ENCODE peak calls at places on chromosomes 13 and 19, in seven cellular contexts. I is heart right ventricle; P is hypothalamus; S is T-cell; M is GM20000; Q is CD8-positive, alpha-beta memory T cell; C is T-helper 9 cell. X is an unnamed sample.

GRCh38 chr13:67228909-67229308 is 1.2 kb downstream of the PCDH9 start:
- DNase-seq in Q (no peak), S (no peak), M (no peak), P (no peak), C (no peak), I (no peak), X (no peak)

GRCh38 chr19:10648360-10648759 is 5.8 kb upstream of the ILF3 start:
- DNase-seq in C (no peak), P (no peak), Q (no peak), I (no peak), S (no peak), M (no peak), X (no peak)

GRCh38 chr13:81872581-81872980 is 1531.7 kb upstream of the SPRY2 start:
- DNase-seq in Q (no peak), I (no peak), P (no peak), C (no peak), M (no peak), S (no peak), X (no peak)

GRCh38 chr19:17841810-17842662 is 5.7 kb downstream of the JAK3 start:
- DNase-seq in M (peak), P (peak), Q (peak), S (peak), I (peak), C (peak), X (peak)

GRCh38 chr19:55173717-55174409 is 6.2 kb downstream of the SYT5 start:
- DNase-seq in P (no peak), I (peak), Q (no peak), M (peak), S (no peak), C (no peak), X (peak)

GRCh38 chr19:35362261-35363000 is 4.2 kb downstream of the FFAR3 start:
- DNase-seq in C (no peak), M (no peak), P (no peak), Q (no peak), I (no peak), S (no peak), X (no peak)

GRCh38 chr19:38559428-38560401 is 58.0 kb downstream of the MAP4K1 start:
- DNase-seq in I (no peak), P (no peak), S (peak), C (no peak), M (peak), Q (no peak), X (no peak)

GRCh38 chr13:47408546-47409319 is 511.9 kb upstream of the HTR2A start:
- DNase-seq in Q (no peak), I (no peak), P (no peak), M (no peak), C (no peak), S (no peak), X (no peak)

GRCh38 chr19:52646571-52647222 is 8.5 kb upstream of the ZNF83 start:
- DNase-seq in Q (no peak), P (no peak), I (no peak), S (no peak), M (no peak), C (no peak), X (no peak)

GRCh38 chr13:96821971-96822370 is 172.3 kb downstream of the OXGR1 start:
- DNase-seq in C (no peak), Q (no peak), P (no peak), S (no peak), M (no peak), I (no peak), X (no peak)

GRCh38 chr13:110405597-110406450 is 98.7 kb downstream of the COL4A2 start:
- DNase-seq in P (no peak), Q (no peak), I (no peak), C (no peak), M (no peak), S (no peak), X (no peak)

GRCh38 chr19:17797397-17798201 is 2.7 kb downstream of the B3GNT3 start:
- DNase-seq in M (no peak), Q (no peak), C (no peak), P (no peak), I (no peak), S (no peak), X (no peak)

GRCh38 chr19:18322318-18322758 is 538 bp downstream of the LSM4 start:
- DNase-seq in P (no peak), I (peak), M (peak), C (no peak), Q (peak), S (no peak), X (no peak)

GRCh38 chr19:6958786-6959185 is 62.4 kb downstream of the MBD3L2B start:
- DNase-seq in S (no peak), M (no peak), P (no peak), C (no peak), I (no peak), Q (no peak), X (no peak)

GRCh38 chr19:50314724-50315700 is 14.2 kb downstream of the KCNC3 start:
- DNase-seq in C (no peak), S (no peak), P (no peak), I (no peak), M (no peak), Q (no peak), X (no peak)

GRCh38 chr13:48146122-48146521 is 51.2 kb upstream of the MED4 start:
- DNase-seq in M (no peak), S (no peak), P (no peak), I (no peak), C (no peak), Q (no peak), X (no peak)

GRCh38 chr19:8639821-8640401 is 9.5 kb downstream of the NFILZ start:
- DNase-seq in M (no peak), S (no peak), I (no peak), Q (no peak), C (no peak), P (no peak), X (no peak)

GRCh38 chr19:829129-829758 is 1.6 kb downstream of the AZU1 start:
- DNase-seq in C (no peak), P (no peak), Q (no peak), I (no peak), S (no peak), M (no peak), X (no peak)

GRCh38 chr19:3112375-3113099 is 18.4 kb downstream of the GNA11 start:
- DNase-seq in C (no peak), I (no peak), Q (no peak), S (no peak), M (no peak), P (no peak), X (no peak)

GRCh38 chr13:70173236-70173959 is 65.1 kb upstream of the KLHL1 start:
- DNase-seq in Q (no peak), I (no peak), M (no peak), C (no peak), P (no peak), S (no peak), X (no peak)

GRCh38 chr19:2848625-2849024 is 7.3 kb downstream of the ZNF555 start:
- DNase-seq in S (no peak), I (no peak), M (no peak), P (no peak), Q (no peak), C (no peak), X (no peak)

GRCh38 chr19:35351441-35352176 is 3.9 kb downstream of the FFAR1 start:
- DNase-seq in I (no peak), S (no peak), M (no peak), P (no peak), Q (no peak), C (no peak), X (no peak)

GRCh38 chr19:51142119-51142518 is at the start of gene SIGLEC7:
- DNase-seq in C (no peak), M (no peak), I (peak), P (no peak), Q (no peak), S (no peak), X (no peak)

GRCh38 chr19:52230685-52231084 is 38.7 kb upstream of the ZNF766 start:
- DNase-seq in P (no peak), I (no peak), M (peak), S (no peak), Q (no peak), C (no peak), X (no peak)

GRCh38 chr13:43014162-43014561 is 9.2 kb upstream of the DNAJC15 start:
- DNase-seq in P (no peak), S (no peak), I (no peak), C (no peak), M (no peak), Q (no peak), X (no peak)

GRCh38 chr19:34189199-34189916 is 17.1 kb downstream of the LSM14A start:
- DNase-seq in S (no peak), P (no peak), Q (no peak), I (no peak), C (no peak), M (no peak), X (no peak)

X was measured in frontal cortex.